ENCODE peak calls at places on chromosomes 5 and 9, in nine cellular contexts. S, C, P, E, Q, K, Y, F and U are unnamed samples.

GRCh38 chr9:36337865-36338264 is 62.2 kb downstream of the RNF38 start:
- ATAC-seq in S (no peak), C (peak; percentile 44), P (peak; percentile 94), E (no peak), Q (no peak), K (no peak), Y (no peak), F (no peak), U (no peak)

GRCh38 chr9:97502222-97502983 is 937 bp downstream of the TMOD1 start:
- ATAC-seq in S (peak; percentile 11), C (no peak), P (peak; percentile 80), E (peak; percentile 45), Q (peak; percentile 72), K (peak; percentile 71), Y (no peak), F (peak; percentile 2), U (no peak)

GRCh38 chr9:12880406-12881016 is 105.7 kb downstream of the LURAP1L start:
- ATAC-seq in S (no peak), C (peak; percentile 56), P (no peak), E (no peak), Q (no peak), K (no peak), Y (no peak), F (no peak), U (no peak)

GRCh38 chr9:2800385-2801179 is 43.3 kb downstream of the PUM3 start:
- ATAC-seq in S (no peak), C (peak; percentile 25), P (peak; percentile 78), E (no peak), Q (peak; percentile 79), K (no peak), Y (no peak), F (peak; percentile 58), U (no peak)

GRCh38 chr9:69461488-69461887 is 136.5 kb downstream of the ENTREP1 start:
- ATAC-seq in S (no peak), C (no peak), P (no peak), E (no peak), Q (no peak), K (no peak), Y (no peak), F (no peak), U (no peak)

GRCh38 chr9:89863141-89863540 is 258.3 kb downstream of the GADD45G start:
- ATAC-seq in S (no peak), C (no peak), P (no peak), E (no peak), Q (no peak), K (no peak), Y (no peak), F (no peak), U (no peak)

GRCh38 chr5:153496835-153497234 is 6.4 kb downstream of the GRIA1 start:
- ATAC-seq in S (peak; percentile 66), C (peak; percentile 86), P (peak; percentile 60), E (no peak), Q (peak; percentile 56), K (peak; percentile 57), Y (peak; percentile 63), F (no peak), U (no peak)

GRCh38 chr5:16492398-16493175 is 27.0 kb upstream of the ZNF622 start:
- ATAC-seq in S (peak; percentile 58), C (no peak), P (peak; percentile 77), E (peak; percentile 85), Q (no peak), K (no peak), Y (no peak), F (peak; percentile 89), U (peak; percentile 77)

GRCh38 chr9:114538241-114538640 is 33.0 kb upstream of the WHRN start:
- ATAC-seq in S (peak; percentile 97), C (no peak), P (no peak), E (peak; percentile 68), Q (peak; percentile 96), K (peak; percentile 95), Y (peak; percentile 100), F (no peak), U (no peak)

GRCh38 chr5:124907098-124907644 is 160.7 kb upstream of the ZNF608 start:
- ATAC-seq in S (no peak), C (no peak), P (no peak), E (no peak), Q (no peak), K (no peak), Y (no peak), F (no peak), U (peak; percentile 38)

GRCh38 chr5:124905256-124905655 is 158.8 kb upstream of the ZNF608 start:
- ATAC-seq in S (no peak), C (no peak), P (no peak), E (no peak), Q (no peak), K (no peak), Y (no peak), F (no peak), U (no peak)

GRCh38 chr5:124905756-124906155 is 159.3 kb upstream of the ZNF608 start:
- ATAC-seq in S (no peak), C (no peak), P (no peak), E (no peak), Q (no peak), K (no peak), Y (no peak), F (no peak), U (no peak)

GRCh38 chr5:124908603-124909451 is 162.4 kb upstream of the ZNF608 start:
- ATAC-seq in S (no peak), C (no peak), P (peak; percentile 32), E (no peak), Q (peak; percentile 30), K (peak; percentile 88), Y (no peak), F (peak; percentile 36), U (no peak)

DNA sequence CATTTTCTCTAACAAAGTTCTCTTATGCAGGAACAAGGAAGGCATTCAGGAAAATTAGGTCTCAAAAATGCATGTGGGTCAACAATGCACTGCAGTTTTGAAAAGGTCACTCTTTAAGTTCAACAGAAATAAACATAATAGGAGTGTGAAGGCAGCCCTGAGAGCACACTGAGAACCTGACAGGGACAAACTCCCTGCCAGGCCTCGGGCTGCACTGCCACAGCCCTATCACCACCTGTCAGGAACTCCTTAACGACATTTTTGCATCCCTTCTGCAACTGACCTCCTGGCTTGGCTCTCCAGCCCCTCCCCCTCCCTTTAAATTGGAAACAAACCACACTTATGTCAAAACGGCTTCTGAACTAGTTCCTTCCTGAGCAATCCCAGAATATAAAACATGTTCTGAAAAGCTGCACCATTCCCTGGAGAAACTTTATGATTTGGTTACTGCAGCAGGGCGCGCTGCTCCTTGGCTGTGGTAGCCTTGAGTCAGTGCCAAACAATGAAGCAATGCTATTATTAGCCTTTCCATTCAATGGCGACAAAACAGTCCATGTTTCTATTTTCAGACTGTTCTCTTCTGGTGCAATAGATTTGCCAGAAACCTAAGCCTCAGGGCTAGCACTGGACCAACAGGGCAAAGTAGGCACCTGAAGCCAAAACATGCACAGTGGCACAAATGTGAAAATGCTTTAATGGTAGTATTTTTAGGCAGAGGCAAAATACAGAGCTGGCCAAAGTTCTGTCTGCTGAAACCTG is 160.1 kb upstream of the ZNF608 start:
- ATAC-seq in S (peak; percentile 30), C (peak; percentile 61), P (peak; percentile 93), E (peak; percentile 70), Q (peak; percentile 74), K (no peak), Y (no peak), F (peak; percentile 91), U (peak; percentile 92)
- H3K4me1 ChIP-seq in S (peaks cover 17% of the 10 kb centered on the region), C (peaks cover 15% of the 10 kb centered on the region), P (peaks cover 26% of the 10 kb centered on the region), E (peaks cover 39% of the 10 kb centered on the region), Q (peaks cover 30% of the 10 kb centered on the region), K (peaks cover 40% of the 10 kb centered on the region), Y (peaks cover 5% of the 10 kb centered on the region), F (peaks cover 63% of the 10 kb centered on the region), U (peaks cover 10% of the 10 kb centered on the region)

GRCh38 chr9:129143461-129143927 is 32.3 kb downstream of the PTPA start:
- ATAC-seq in S (no peak), C (peak; percentile 4), P (peak; percentile 58), E (peak; percentile 32), Q (no peak), K (no peak), Y (no peak), F (no peak), U (peak; percentile 11)
- H3K4me3 ChIP-seq in S (no peak overlapping the region), C (no peak overlapping the region), P (peak overlapping the region; percentile 38), E (no peak overlapping the region), Q (no peak overlapping the region), K (no peak overlapping the region), Y (no peak overlapping the region), F (no peak overlapping the region), U (peak overlapping the region; percentile 13)

GRCh38 chr9:128459011-128459410 is 3.2 kb downstream of the ODF2 start:
- ATAC-seq in S (no peak), C (no peak), P (peak; percentile 63), E (no peak), Q (no peak), K (no peak), Y (no peak), F (no peak), U (no peak)

GRCh38 chr9:128457207-128457606 is 1.4 kb downstream of the ODF2 start:
- ATAC-seq in S (no peak), C (no peak), P (no peak), E (no peak), Q (no peak), K (no peak), Y (no peak), F (no peak), U (no peak)

GRCh38 chr9:128454991-128455390 is 815 bp upstream of the ODF2 start:
- ATAC-seq in S (no peak), C (no peak), P (no peak), E (no peak), Q (peak; percentile 23), K (no peak), Y (no peak), F (no peak), U (no peak)

GRCh38 chr9:128456613-128457061 is 831 bp downstream of the ODF2 start:
- ATAC-seq in S (peak; percentile 89), C (peak; percentile 81), P (peak; percentile 68), E (peak; percentile 77), Q (peak; percentile 79), K (peak; percentile 89), Y (peak; percentile 74), F (peak; percentile 58), U (peak; percentile 69)

DNA sequence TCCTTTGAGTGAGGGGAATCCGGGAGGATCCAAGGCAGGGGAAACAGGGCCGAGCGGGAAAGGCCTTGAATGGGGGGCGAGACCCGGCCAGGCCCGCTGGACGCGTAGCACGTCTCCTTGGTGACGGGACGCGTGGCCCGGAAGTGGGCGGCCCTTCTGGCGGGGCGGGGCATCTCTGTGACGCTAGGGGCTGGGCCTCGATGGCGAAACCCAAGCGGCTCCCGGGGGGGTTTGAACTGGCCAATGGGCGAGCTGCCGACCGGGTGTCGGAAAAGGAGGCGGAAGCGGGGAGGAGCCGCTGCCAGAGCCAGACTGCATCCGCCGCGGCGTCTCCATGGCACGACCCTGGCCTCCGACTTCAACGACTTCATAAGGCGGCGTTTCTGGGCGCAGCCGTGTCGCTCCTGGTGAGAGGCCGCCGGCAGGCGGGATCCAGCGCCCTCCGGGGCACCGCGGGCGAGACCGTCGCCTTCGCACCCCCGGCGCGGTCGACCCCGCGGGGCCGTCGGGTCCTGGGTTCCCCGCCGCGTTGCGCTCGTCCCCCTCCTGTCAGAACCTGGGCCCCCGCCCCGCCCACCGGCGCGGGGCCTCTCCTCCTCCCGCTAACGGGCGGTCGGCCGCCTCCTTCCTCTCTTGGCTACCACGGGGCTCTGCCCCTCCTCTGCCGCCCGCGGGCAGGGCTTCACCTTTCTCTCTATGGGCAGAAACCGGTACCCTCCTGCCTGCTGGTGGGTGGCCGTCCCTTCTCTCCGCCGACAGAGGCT is at the start of gene ODF2:
- ATAC-seq in S (peak; percentile 89), C (peak; percentile 92), P (peak; percentile 97), E (peak; percentile 96), Q (peak; percentile 90), K (peak; percentile 95), Y (peak; percentile 89), F (peak; percentile 98), U (peak; percentile 97)
- TF ChIP-seq POLR2A in S (peak; percentile 55), C (peak; percentile 89), P (no peak), E (no peak), Q (peak; percentile 59), K (peak; percentile 91), Y (peak; percentile 73), F (peak; percentile 71), U (peak; percentile 69)

GRCh38 chr9:121358747-121359146 is 11.3 kb downstream of the STOM start:
- ATAC-seq in S (no peak), C (no peak), P (no peak), E (no peak), Q (no peak), K (peak; percentile 81), Y (no peak), F (no peak), U (no peak)
- H3K4me1 ChIP-seq in S (peaks cover 64% of the 10 kb centered on the region), C (peaks cover 16% of the 10 kb centered on the region), P (peaks cover 66% of the 10 kb centered on the region), E (peaks cover 89% of the 10 kb centered on the region), Q (peaks cover 14% of the 10 kb centered on the region), K (peaks cover 23% of the 10 kb centered on the region), Y (peaks cover 8% of the 10 kb centered on the region), F (peaks cover 25% of the 10 kb centered on the region), U (peaks cover 52% of the 10 kb centered on the region)